ENCODE peak calls at places on chromosomes 5 and 9, in eight cellular contexts. B is cardiac muscle cell, U is neural progenitor cell, C is uterus, X is Panc1, T is heart left ventricle, H is tibial artery, I is right cardiac atrium. E is an unnamed sample. For H3K4me1, the result is how much of the 10 kb centered on the place peaks cover.

GRCh38 chr9:68417762-68418161 is 61.4 kb downstream of the PGM5 start:
- DNase-seq in I (no peak), H (no peak), X (no peak), T (no peak), U (peak), B (no peak), C (no peak), E (no peak)

GRCh38 chr5:30343707-30344106 is 849.8 kb upstream of the CDH6 start:
- DNase-seq in H (no peak), T (no peak), X (no peak), U (no peak), B (no peak), C (no peak), I (no peak), E (no peak)

GRCh38 chr5:114362197-114362976 is 517 bp downstream of the KCNN2 start:
- DNase-seq in X (no peak), T (no peak), I (peak), C (no peak), B (no peak), H (no peak), U (peak), E (no peak)

GRCh38 chr5:14501353-14502162 is 80.0 kb upstream of the OTULINL start:
- DNase-seq in U (no peak), B (no peak), I (no peak), T (no peak), C (no peak), H (no peak), X (no peak), E (no peak)

GRCh38 chr5:175842947-175843793 is 28.2 kb upstream of the CPLX2 start:
- DNase-seq in U (peak), X (no peak), H (no peak), C (no peak), T (no peak), I (no peak), B (peak), E (no peak)

GRCh38 chr5:117118499-117118898 is 543.9 kb upstream of the SEMA6A start:
- DNase-seq in T (no peak), H (no peak), C (no peak), U (no peak), X (no peak), I (no peak), B (no peak), E (no peak)

GRCh38 chr9:135978650-135979461 is 17.7 kb upstream of the UBAC1 start:
- DNase-seq in T (no peak), C (no peak), U (no peak), B (no peak), X (no peak), I (peak), H (no peak), E (no peak)

GRCh38 chr5:129322968-129323367 is 137.1 kb upstream of the ADAMTS19 start:
- DNase-seq in C (no peak), T (no peak), X (no peak), U (no peak), H (no peak), B (no peak), I (no peak), E (no peak)

GRCh38 chr5:116953251-116953934 is 378.8 kb upstream of the SEMA6A start:
- DNase-seq in B (no peak), I (no peak), H (no peak), C (no peak), T (no peak), U (peak), X (no peak), E (no peak)

GRCh38 chr9:105291938-105292337 is 47.5 kb downstream of the SLC44A1 start:
- DNase-seq in C (no peak), B (peak), H (no peak), X (no peak), I (no peak), U (peak), T (no peak), E (no peak)

GRCh38 chr5:151820903-151821302 is 49.1 kb downstream of the G3BP1 start:
- DNase-seq in C (no peak), I (no peak), X (no peak), B (no peak), U (no peak), H (no peak), T (no peak), E (no peak)

GRCh38 chr5:142661957-142662356 is 23.9 kb downstream of the FGF1 start:
- DNase-seq in C (no peak), U (no peak), H (no peak), B (no peak), I (no peak), X (no peak), T (no peak), E (no peak)

GRCh38 chr5:175286981-175287380 is 157.0 kb downstream of the DRD1 start:
- DNase-seq in H (no peak), U (no peak), T (no peak), X (no peak), C (no peak), B (no peak), I (no peak), E (no peak)

GRCh38 chr9:87405677-87406544 is 91.8 kb upstream of the DAPK1 start:
- DNase-seq in I (peak), T (no peak), X (no peak), C (peak), U (no peak), B (peak), H (no peak), E (no peak)

GRCh38 chr5:3381206-3381825 is 214.3 kb upstream of the IRX1 start:
- DNase-seq in I (no peak), U (no peak), T (no peak), X (no peak), H (no peak), C (no peak), B (no peak), E (no peak)

GRCh38 chr9:109865521-109865920 is 85.5 kb downstream of the PALM2AKAP2 start:
- DNase-seq in X (no peak), H (no peak), T (no peak), B (no peak), I (no peak), U (no peak), C (no peak), E (no peak)

GRCh38 chr5:141898448-141899094 is 20.4 kb upstream of the PCDH1 start:
- DNase-seq in C (no peak), T (no peak), B (no peak), X (no peak), H (no peak), I (no peak), U (no peak), E (no peak)

GRCh38 chr5:113053614-113054013 is 77.0 kb downstream of the DCP2 start:
- DNase-seq in H (no peak), X (no peak), I (peak), U (no peak), T (no peak), C (peak), B (peak), E (no peak)

GRCh38 chr5:151014680-151015343 is 5.6 kb upstream of the GPX3 start:
- DNase-seq in I (no peak), T (no peak), X (no peak), U (no peak), H (peak), C (no peak), B (no peak), E (no peak)

GRCh38 chr5:54900906-54901725 is 84.3 kb downstream of the ESM1 start:
- DNase-seq in I (no peak), U (no peak), T (no peak), B (peak), C (peak), X (no peak), H (peak), E (no peak)

GRCh38 chr9:4674783-4675182 is 4.6 kb upstream of the CDC37L1 start:
- DNase-seq in T (no peak), B (peak), X (no peak), C (no peak), H (no peak), I (no peak), U (no peak), E (no peak)

GRCh38 chr5:40333459-40334241 is 346.1 kb upstream of the PTGER4 start:
- DNase-seq in T (no peak), C (no peak), X (no peak), H (no peak), I (no peak), B (peak), U (no peak), E (no peak)

GRCh38 chr5:173752636-173753035 is 135.5 kb upstream of the CPEB4 start:
- DNase-seq in U (no peak), X (no peak), T (no peak), I (no peak), C (no peak), H (no peak), B (no peak), E (no peak)

GRCh38 chr5:173751266-173751600 is 134.8 kb upstream of the BOD1 start:
- DNase-seq in C (no peak), X (no peak), I (no peak), U (no peak), H (no peak), T (no peak), B (no peak), E (no peak)

GRCh38 chr5:173755319-173755718 is 132.8 kb upstream of the CPEB4 start:
- DNase-seq in B (no peak), C (no peak), I (no peak), T (no peak), X (no peak), U (no peak), H (no peak), E (no peak)

GRCh38 chr5:173750538-173751265 is 134.3 kb upstream of the BOD1 start:
- DNase-seq in U (no peak), I (no peak), X (no peak), T (no peak), C (no peak), H (no peak), B (no peak), E (no peak)

GRCh38 chr5:173753307-173754168 is 134.6 kb upstream of the CPEB4 start:
- DNase-seq in X (no peak), B (peak), H (no peak), T (peak), C (no peak), I (peak), U (peak), E (no peak)
- H3K4me1 ChIP-seq in X (under half), B (under half), H (under half), T (under half), C (under half), I (under half), U (under half), E (under half)

GRCh38 chr5:35420200-35420599 is 189.9 kb upstream of the PRLR start:
- DNase-seq in B (no peak), U (no peak), X (no peak), I (no peak), H (no peak), C (no peak), T (no peak), E (no peak)

GRCh38 chr5:35417040-35417439 is 186.8 kb upstream of the PRLR start:
- DNase-seq in B (no peak), X (no peak), T (no peak), H (no peak), U (no peak), C (no peak), I (no peak), E (no peak)

GRCh38 chr5:35415305-35415704 is 185.0 kb upstream of the PRLR start:
- DNase-seq in I (no peak), U (no peak), H (no peak), B (no peak), T (no peak), X (no peak), C (no peak), E (no peak)

GRCh38 chr5:35416217-35416988 is 186.1 kb upstream of the PRLR start:
- DNase-seq in X (no peak), I (no peak), H (no peak), U (no peak), B (no peak), T (no peak), C (no peak), E (no peak)
- H3K4me1 ChIP-seq in X (under half), I (under half), H (under half), U (under half), B (under half), T (under half), C (under half), E (under half)

DNA sequence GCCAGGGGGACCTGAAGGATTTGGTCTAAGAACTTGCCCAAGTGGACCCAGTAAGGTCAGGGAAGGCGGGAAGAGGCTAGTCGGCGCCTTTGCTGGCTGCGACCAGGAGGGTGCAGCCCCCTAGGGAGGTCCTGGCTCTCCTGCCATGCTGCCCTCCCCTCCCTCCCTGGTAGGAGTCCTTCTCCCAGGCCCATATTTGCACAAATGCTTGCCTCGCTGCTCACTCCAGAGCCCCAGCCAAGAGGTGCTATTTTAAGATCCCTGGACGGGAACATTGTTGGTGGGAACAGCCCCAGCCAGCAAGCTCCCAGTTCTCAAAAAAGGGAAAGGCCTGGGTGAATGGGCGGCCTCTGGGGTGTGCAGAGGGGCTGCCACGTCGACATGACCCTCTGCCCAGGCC is 4.3 kb upstream of the IL17B start:
- DNase-seq in B (no peak), C (peak), H (peak), I (peak), U (no peak), X (no peak), T (peak), E (no peak)
- H3K4me1 ChIP-seq in B (half or more), C (under half), H (under half), I (under half), U (under half), X (under half), T (half or more), E (under half)

GRCh38 chr5:61301345-61301744 is 30.7 kb upstream of the ZSWIM6 start:
- DNase-seq in H (no peak), B (peak), T (no peak), X (no peak), U (no peak), I (no peak), C (no peak), E (no peak)

GRCh38 chr5:61303348-61303747 is 28.7 kb upstream of the ZSWIM6 start:
- DNase-seq in H (no peak), C (no peak), X (no peak), U (no peak), T (no peak), B (peak), I (no peak), E (no peak)

GRCh38 chr5:61304611-61305369 is 27.3 kb upstream of the ZSWIM6 start:
- DNase-seq in B (peak), U (no peak), T (peak), X (peak), C (no peak), I (peak), H (no peak), E (peak)

GRCh38 chr5:61299254-61299653 is 32.8 kb upstream of the ZSWIM6 start:
- DNase-seq in X (no peak), B (no peak), T (no peak), U (no peak), H (no peak), I (no peak), C (no peak), E (peak)

GRCh38 chr5:61301820-61302563 is 30.1 kb upstream of the ZSWIM6 start:
- DNase-seq in X (peak), T (peak), U (peak), C (no peak), H (peak), B (peak), I (peak), E (no peak)
- H3K4me1 ChIP-seq in X (under half), T (under half), U (under half), C (under half), H (under half), B (under half), I (under half), E (half or more)

GRCh38 chr9:133132174-133132573 is 11.1 kb upstream of the RALGDS start:
- DNase-seq in H (no peak), C (peak), I (no peak), T (no peak), U (no peak), B (no peak), X (no peak), E (no peak)

GRCh38 chr9:133130721-133131244 is 9.7 kb upstream of the RALGDS start:
- DNase-seq in X (no peak), C (no peak), B (no peak), T (no peak), H (no peak), U (no peak), I (no peak), E (no peak)

GRCh38 chr9:133133680-133134418 is 12.8 kb upstream of the RALGDS start:
- DNase-seq in X (peak), B (peak), C (peak), H (peak), T (peak), I (peak), U (peak), E (peak)

GRCh38 chr9:133129001-133129799 is 8.2 kb upstream of the RALGDS start:
- DNase-seq in H (no peak), I (no peak), B (no peak), X (no peak), U (no peak), T (peak), C (no peak), E (no peak)

GRCh38 chr9:133131506-133131905 is 10.5 kb upstream of the RALGDS start:
- DNase-seq in T (no peak), X (no peak), C (no peak), B (no peak), H (no peak), U (no peak), I (no peak), E (no peak)
- H3K4me1 ChIP-seq in T (half or more), X (under half), C (under half), B (under half), H (under half), U (under half), I (under half), E (half or more)

GRCh38 chr5:178504340-178504960 is 85.7 kb downstream of the COL23A1 start:
- DNase-seq in X (no peak), H (no peak), I (no peak), U (no peak), T (no peak), B (no peak), C (no peak), E (no peak)
- H3K4me1 ChIP-seq in X (under half), H (under half), I (under half), U (under half), T (under half), B (under half), C (under half), E (under half)

DNA sequence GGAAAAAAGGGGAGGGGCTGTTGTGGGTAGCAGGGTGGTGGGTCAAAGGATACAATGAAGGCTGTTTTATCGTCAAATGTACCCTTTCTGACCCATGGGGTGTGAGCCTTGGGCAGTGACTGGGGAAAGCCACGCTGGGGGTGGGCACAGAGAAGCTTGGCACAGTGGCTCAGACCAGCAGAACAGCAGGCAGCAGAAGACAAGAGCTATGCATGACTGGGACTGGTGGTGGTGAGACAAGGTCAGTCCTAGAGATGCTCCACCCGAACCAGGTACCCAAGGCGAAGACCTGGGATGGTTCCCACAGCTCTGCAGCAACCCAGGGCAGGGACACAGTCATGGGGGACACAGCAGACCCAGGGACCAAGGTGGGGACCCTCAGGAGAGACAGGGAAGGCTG is 38.3 kb downstream of the BICD2 start:
- DNase-seq in U (no peak), X (no peak), T (no peak), H (no peak), B (no peak), C (no peak), I (no peak), E (no peak)
- H3K4me1 ChIP-seq in U (under half), X (under half), T (under half), H (under half), B (under half), C (under half), I (under half), E (half or more)

GRCh38 chr5:172777381-172778222 is 6.6 kb upstream of the DUSP1 start:
- DNase-seq in T (peak), X (peak), B (peak), I (peak), H (peak), C (peak), U (no peak), E (peak)

GRCh38 chr5:172776235-172776594 is 5.2 kb upstream of the DUSP1 start:
- DNase-seq in C (no peak), I (no peak), U (no peak), X (no peak), B (no peak), H (no peak), T (no peak), E (no peak)

GRCh38 chr5:172774561-172775271 is 3.7 kb upstream of the DUSP1 start:
- DNase-seq in X (no peak), H (peak), B (no peak), C (no peak), T (no peak), U (no peak), I (no peak), E (no peak)

GRCh38 chr5:172773481-172774469 is 2.8 kb upstream of the DUSP1 start:
- DNase-seq in X (no peak), C (peak), B (peak), H (peak), I (no peak), U (peak), T (peak), E (no peak)

DNA sequence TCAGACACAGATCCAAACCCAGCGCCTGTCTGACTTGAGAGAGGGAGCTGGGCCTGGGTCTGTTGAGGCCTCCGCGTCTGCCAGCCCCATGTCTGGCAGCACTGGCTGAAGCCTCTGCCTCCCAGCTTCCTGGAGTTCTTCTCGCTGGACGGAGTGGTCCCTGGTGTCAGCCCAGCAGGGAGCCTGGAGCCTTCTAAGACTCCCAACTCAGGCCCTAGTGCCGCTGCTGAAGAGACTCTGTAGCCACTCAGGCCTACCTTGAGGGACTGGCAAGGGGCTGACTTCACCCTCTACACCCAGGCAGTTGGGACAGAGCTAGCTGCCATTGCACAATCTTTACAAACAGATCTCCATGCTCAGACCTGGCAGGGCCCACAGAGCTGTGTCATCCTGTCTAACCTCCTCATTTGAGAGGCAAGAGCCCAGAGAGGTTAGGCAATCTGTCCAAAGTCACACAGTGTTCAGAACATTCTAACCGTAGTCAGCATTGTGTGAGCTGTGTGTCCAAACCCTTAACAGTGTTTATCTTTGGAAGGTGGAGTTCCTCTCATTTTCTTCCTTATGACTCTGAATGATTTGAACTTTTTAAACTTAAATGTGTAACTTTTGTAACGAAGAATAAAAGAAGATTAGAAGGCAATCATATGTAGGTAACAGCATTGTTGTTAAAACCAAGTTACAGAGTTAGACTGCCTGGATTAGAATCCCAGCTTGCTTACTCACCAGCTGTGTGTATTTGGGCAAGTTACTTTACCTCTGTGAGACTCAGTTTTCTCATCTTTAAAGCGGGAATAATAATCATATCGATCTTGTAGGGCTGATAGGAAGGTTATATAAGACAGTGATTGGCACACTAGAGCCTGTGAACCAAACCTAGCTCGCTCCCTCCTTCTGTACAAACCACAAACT is 4.6 kb upstream of the DUSP1 start:
- DNase-seq in B (peak), U (no peak), H (peak), C (peak), X (no peak), T (peak), I (peak), E (no peak)
- H3K4me1 ChIP-seq in B (under half), U (under half), H (under half), C (under half), X (half or more), T (under half), I (under half), E (under half)

GRCh38 chr9:93061791-93062299 is 3.3 kb downstream of the SUSD3 start:
- DNase-seq in U (peak), X (no peak), T (no peak), I (no peak), C (peak), B (no peak), H (no peak), E (no peak)
- H3K4me1 ChIP-seq in U (under half), X (under half), T (under half), I (under half), C (under half), B (under half), H (under half), E (under half)